ENCODE peak calls at places on chromosomes 11 and 22, in ten cellular contexts. Y, X, Z, R, I, V, P, H, K and J are unnamed samples.

GRCh38 chr11:69575296-69576068 is 65.5 kb upstream of the CCND1 start:
- DNase-seq in H (no peak), P (no peak), Y (no peak), X (no peak), V (no peak), K (no peak), I (no peak), Z (no peak), R (no peak), J (no peak)

GRCh38 chr11:12087075-12087775 is 23.2 kb upstream of the MICAL2 start:
- DNase-seq in P (peak), Y (peak), I (no peak), X (no peak), K (no peak), R (peak), Z (peak), H (no peak), V (no peak), J (no peak)

GRCh38 chr11:61871158-61871597 is 20.2 kb downstream of the FADS3 start:
- DNase-seq in X (peak), P (peak), I (peak), K (peak), R (peak), Y (peak), H (peak), Z (peak), V (peak), J (peak)

GRCh38 chr11:72831521-72832300 is 17.5 kb downstream of the ATG16L2 start:
- DNase-seq in K (peak), I (peak), R (peak), X (peak), Y (peak), H (peak), Z (peak), V (peak), P (peak), J (peak)

GRCh38 chr11:75492181-75492820 is 33.4 kb downstream of the GDPD5 start:
- DNase-seq in P (no peak), V (peak), K (no peak), H (no peak), R (no peak), I (no peak), Y (peak), X (no peak), Z (no peak), J (no peak)

GRCh38 chr11:47130541-47130940 is 46.1 kb downstream of the ARFGAP2 start:
- DNase-seq in R (no peak), K (peak), Z (no peak), Y (no peak), P (no peak), X (no peak), H (no peak), V (no peak), I (peak), J (no peak)

GRCh38 chr11:128530119-128531091 is 57.0 kb downstream of the ETS1 start:
- DNase-seq in Y (peak), V (peak), K (no peak), Z (peak), R (peak), H (no peak), P (no peak), X (no peak), I (no peak), J (no peak)

GRCh38 chr11:59776210-59777066 is 21.3 kb downstream of the STX3 start:
- DNase-seq in P (no peak), H (peak), X (no peak), V (no peak), K (no peak), I (peak), Z (peak), Y (peak), R (peak), J (no peak)

GRCh38 chr11:72683782-72684200 is 9.6 kb upstream of the PDE2A start:
- DNase-seq in Y (no peak), V (peak), X (peak), R (peak), H (peak), K (peak), Z (peak), P (no peak), I (peak), J (peak)

GRCh38 chr11:30281476-30282288 is 41.2 kb upstream of the ARL14EP start:
- DNase-seq in R (no peak), P (no peak), X (no peak), Z (no peak), Y (no peak), K (no peak), H (no peak), I (no peak), V (no peak), J (no peak)

GRCh38 chr22:23376256-23376655 is 195.9 kb downstream of the BCR start:
- DNase-seq in X (no peak), Z (no peak), V (no peak), Y (no peak), P (peak), R (peak), H (peak), I (no peak), K (no peak), J (no peak)

GRCh38 chr11:45087301-45087700 is 59.1 kb upstream of the PRDM11 start:
- DNase-seq in Z (no peak), H (no peak), Y (no peak), X (no peak), R (no peak), P (no peak), I (no peak), K (no peak), V (no peak), J (no peak)

GRCh38 chr11:72441647-72442267 is 7.4 kb upstream of the CLPB start:
- DNase-seq in Y (peak), K (peak), X (peak), V (no peak), H (no peak), R (peak), Z (peak), I (no peak), P (no peak), J (no peak)

GRCh38 chr11:20373102-20373501 is 9.6 kb downstream of the HTATIP2 start:
- DNase-seq in I (no peak), R (no peak), H (no peak), Y (no peak), K (no peak), P (no peak), X (no peak), V (no peak), Z (no peak), J (no peak)

GRCh38 chr11:102272047-102272824 is 45.0 kb upstream of the BIRC3 start:
- DNase-seq in V (no peak), P (no peak), H (no peak), X (no peak), K (no peak), Y (no peak), Z (no peak), R (no peak), I (no peak), J (no peak)

GRCh38 chr11:1138053-1138452 is 19.7 kb upstream of the MUC5AC start:
- DNase-seq in I (no peak), H (no peak), K (no peak), V (no peak), Y (peak), Z (peak), X (no peak), P (no peak), R (peak), J (no peak)

GRCh38 chr11:616320-617220 is 820 bp upstream of the IRF7 start:
- DNase-seq in Z (no peak), R (no peak), H (no peak), K (no peak), I (peak), X (no peak), P (no peak), V (no peak), Y (no peak), J (no peak)

GRCh38 chr11:78424334-78425270 is 7.0 kb upstream of the GAB2 start:
- DNase-seq in X (no peak), Y (peak), V (no peak), P (peak), K (no peak), I (no peak), Z (no peak), R (peak), H (no peak), J (no peak)

GRCh38 chr11:74522776-74523175 is 29.3 kb upstream of the LIPT2 start:
- DNase-seq in H (no peak), X (no peak), K (no peak), R (no peak), Y (no peak), Z (no peak), I (no peak), V (no peak), P (no peak), J (no peak)

GRCh38 chr11:34262601-34263081 is 95.2 kb downstream of the ABTB2 start:
- DNase-seq in H (no peak), Z (no peak), I (peak), R (no peak), X (peak), K (no peak), Y (no peak), P (no peak), V (no peak), J (no peak)

GRCh38 chr22:50695421-50696250 is 23.0 kb downstream of the SHANK3 start:
- DNase-seq in V (no peak), K (no peak), I (no peak), H (no peak), R (no peak), X (no peak), P (no peak), Y (no peak), Z (no peak), J (no peak)

GRCh38 chr11:12245549-12245986 is 131.8 kb upstream of the PARVA start:
- DNase-seq in P (peak), H (no peak), I (peak), X (no peak), V (peak), Y (no peak), K (no peak), R (peak), Z (no peak), J (no peak)

GRCh38 chr11:363948-364761 is 5.1 kb upstream of the B4GALNT4 start:
- DNase-seq in V (peak), X (no peak), K (no peak), Z (no peak), H (peak), I (peak), Y (no peak), R (peak), P (peak), J (no peak)

GRCh38 chr11:61510980-61511373 is 2.4 kb downstream of the LRRC10B start:
- DNase-seq in X (no peak), V (no peak), Y (no peak), H (no peak), I (no peak), K (no peak), P (no peak), Z (no peak), R (no peak), J (no peak)

GRCh38 chr11:93160808-93161207 is 37.0 kb downstream of the SLC36A4 start:
- DNase-seq in K (no peak), Y (no peak), P (no peak), H (no peak), I (no peak), R (no peak), V (no peak), X (no peak), Z (no peak), J (no peak)

GRCh38 chr22:41446057-41446501 is 522 bp downstream of the TOB2 start:
- DNase-seq in X (peak), H (no peak), R (no peak), P (peak), K (peak), V (peak), Z (no peak), Y (no peak), I (peak), J (no peak)

GRCh38 chr22:45268958-45269844 is 15.5 kb upstream of the UPK3A start:
- DNase-seq in V (peak), X (peak), Z (peak), P (peak), K (peak), R (peak), I (peak), H (peak), Y (peak), J (peak)

GRCh38 chr11:116312560-116313340 is 460.0 kb downstream of the BUD13 start:
- DNase-seq in P (no peak), Y (peak), I (peak), R (peak), X (peak), K (peak), Z (peak), V (peak), H (no peak), J (no peak)

GRCh38 chr11:17431139-17431538 is 42.7 kb upstream of the KCNJ11 start:
- DNase-seq in H (no peak), K (no peak), R (peak), I (no peak), P (no peak), Y (no peak), V (no peak), X (no peak), Z (no peak), J (no peak)

GRCh38 chr11:70842701-70843100 is 409.7 kb downstream of the SHANK2 start:
- DNase-seq in Z (no peak), R (no peak), V (no peak), K (no peak), H (no peak), X (no peak), Y (no peak), I (no peak), P (no peak), J (no peak)

GRCh38 chr22:38412435-38413084 is 42.4 kb downstream of the KCNJ4 start:
- DNase-seq in X (peak), K (no peak), Z (no peak), R (no peak), P (peak), V (no peak), H (peak), Y (no peak), I (peak), J (no peak)

GRCh38 chr11:44595964-44596381 is 30.5 kb downstream of the CD82 start:
- DNase-seq in H (no peak), X (peak), I (peak), P (no peak), Y (peak), V (peak), K (peak), R (no peak), Z (peak), J (no peak)

GRCh38 chr22:19940536-19941364 is 822 bp upstream of the COMT start:
- DNase-seq in H (peak), V (no peak), X (no peak), Y (no peak), I (no peak), P (no peak), K (no peak), Z (no peak), R (no peak), J (no peak)

GRCh38 chr11:13008625-13009475 is at the start of gene RASSF10:
- DNase-seq in Y (peak), K (peak), I (peak), X (peak), Z (peak), R (no peak), H (peak), P (peak), V (peak), J (no peak)

GRCh38 chr11:29751618-29752017 is 265.2 kb downstream of the KCNA4 start:
- DNase-seq in V (no peak), R (peak), Y (peak), Z (no peak), X (no peak), H (no peak), P (no peak), I (no peak), K (no peak), J (no peak)

DNA sequence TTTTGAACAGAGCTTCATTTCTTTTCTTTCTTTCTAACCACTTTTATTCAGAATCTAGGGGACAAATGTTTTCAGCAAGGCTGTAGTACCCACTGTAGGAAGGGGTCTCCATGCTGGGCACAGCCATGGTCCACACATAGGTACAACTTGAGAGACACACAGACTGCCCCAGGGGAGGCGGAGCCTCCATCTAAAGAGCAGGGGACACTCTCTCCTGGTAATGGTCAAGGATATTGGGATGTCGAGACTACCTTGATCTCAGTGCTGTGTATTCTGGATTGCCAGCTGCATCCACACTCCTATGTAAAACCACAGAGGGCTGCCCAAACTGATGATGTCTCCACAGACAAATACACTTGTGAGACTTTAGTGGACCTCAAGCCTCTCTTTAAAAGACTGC is 2.9 kb upstream of the APOL3 start:
- DNase-seq in V (no peak), X (no peak), Y (no peak), I (no peak), H (no peak), P (no peak), K (no peak), Z (no peak), R (no peak), J (no peak)
- TF ChIP-seq CTCF in V (no peak), X (no peak), Y (no peak), I (no peak), H (no peak), P (no peak), K (no peak), Z (no peak), R (no peak), J (no peak)

GRCh38 chr22:21982338-21982965 is at the start of gene TOP3B:
- DNase-seq in V (peak), P (peak), X (peak), Z (peak), R (peak), K (peak), I (peak), Y (peak), H (peak), J (peak)
- TF ChIP-seq CTCF in V (no peak), P (no peak), X (no peak), Z (no peak), R (no peak), K (no peak), I (no peak), Y (no peak), H (no peak), J (no peak)

GRCh38 chr22:18078329-18079041 is 695 bp downstream of the PEX26 start:
- DNase-seq in X (no peak), Y (peak), I (peak), H (peak), R (peak), K (no peak), P (peak), V (peak), Z (no peak), J (no peak)

GRCh38 chr22:18076060-18076497 is 1.7 kb upstream of the PEX26 start:
- DNase-seq in I (peak), X (peak), R (peak), P (peak), V (peak), K (peak), Y (peak), Z (peak), H (peak), J (no peak)

GRCh38 chr22:18077087-18077638 is 627 bp upstream of the PEX26 start:
- DNase-seq in P (no peak), R (no peak), K (no peak), H (no peak), Z (no peak), I (no peak), X (no peak), Y (no peak), V (no peak), J (no peak)

GRCh38 chr22:18077639-18078328 is at the start of gene PEX26:
- DNase-seq in Y (peak), P (peak), Z (peak), H (peak), R (peak), K (peak), I (peak), V (peak), X (peak), J (peak)

GRCh38 chr22:18075101-18075730 is 2.6 kb upstream of the PEX26 start:
- DNase-seq in R (no peak), Z (no peak), X (no peak), V (no peak), H (no peak), P (no peak), K (no peak), I (no peak), Y (no peak), J (no peak)
- TF ChIP-seq CTCF in R (no peak), Z (no peak), X (no peak), V (no peak), H (no peak), P (no peak), K (no peak), I (no peak), Y (no peak), J (no peak)

GRCh38 chr11:8192896-8193209 is 24.0 kb upstream of the RIC3 start:
- DNase-seq in I (no peak), Y (no peak), P (no peak), R (no peak), Z (no peak), H (no peak), X (no peak), K (no peak), V (no peak), J (no peak)

GRCh38 chr11:8186429-8186828 is 17.6 kb upstream of the RIC3 start:
- DNase-seq in H (no peak), P (no peak), I (no peak), Y (no peak), V (no peak), R (no peak), Z (no peak), X (no peak), K (no peak), J (no peak)

GRCh38 chr11:8196749-8197148 is 27.9 kb upstream of the RIC3 start:
- DNase-seq in V (no peak), R (no peak), K (no peak), H (no peak), X (no peak), Y (no peak), I (no peak), P (no peak), Z (no peak), J (no peak)

GRCh38 chr11:8192016-8192895 is 23.4 kb upstream of the RIC3 start:
- DNase-seq in Y (peak), P (peak), K (peak), X (peak), Z (peak), R (peak), H (peak), I (peak), V (peak), J (no peak)
- TF ChIP-seq CTCF in Y (peak), P (peak), K (peak), X (peak), Z (peak), R (peak), H (peak), I (peak), V (peak), J (no peak)

DNA sequence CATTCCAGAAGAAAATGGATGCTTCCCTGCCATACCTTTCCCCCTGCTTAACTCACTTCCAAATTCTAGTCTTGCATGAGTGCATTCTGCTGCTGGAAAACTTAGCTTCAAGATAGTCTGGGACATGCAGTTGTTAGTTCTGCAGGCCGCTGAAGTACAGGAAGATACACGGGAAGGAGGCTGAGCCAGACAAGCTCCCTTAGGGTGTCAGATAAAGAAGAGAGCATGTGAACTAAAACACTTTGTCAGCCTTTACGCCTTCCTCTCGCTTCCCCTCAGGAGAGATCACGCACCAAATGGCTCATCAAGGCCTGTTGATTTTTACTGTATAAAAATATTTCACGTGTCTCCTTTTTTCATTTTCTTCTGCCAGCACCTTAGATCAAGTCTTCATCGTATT is 420.7 kb downstream of the INSC start:
- DNase-seq in K (no peak), X (no peak), V (no peak), Z (no peak), P (no peak), R (no peak), H (no peak), Y (no peak), I (no peak), J (no peak)
- TF ChIP-seq CTCF in K (no peak), X (no peak), V (no peak), Z (no peak), P (no peak), R (no peak), H (no peak), Y (no peak), I (no peak), J (no peak)

GRCh38 chr11:43557553-43558031 is 122.9 kb upstream of the HSD17B12 start:
- DNase-seq in Z (no peak), X (peak), K (no peak), P (no peak), I (no peak), V (no peak), Y (no peak), R (no peak), H (no peak), J (no peak)
- TF ChIP-seq CTCF in Z (peak), X (peak), K (peak), P (no peak), I (no peak), V (no peak), Y (peak), R (peak), H (no peak), J (no peak)

GRCh38 chr22:36898690-36899089 is 14.7 kb upstream of the CSF2RB start:
- DNase-seq in K (no peak), X (no peak), Y (no peak), P (no peak), R (no peak), Z (no peak), H (no peak), I (no peak), V (no peak), J (no peak)
- TF ChIP-seq CTCF in K (no peak), X (no peak), Y (no peak), P (no peak), R (no peak), Z (no peak), H (no peak), I (no peak), V (no peak), J (no peak)

GRCh38 chr22:48708558-48709245 is 1119.0 kb downstream of the BRD1 start:
- DNase-seq in V (no peak), P (no peak), X (no peak), Y (no peak), H (no peak), I (no peak), R (no peak), K (no peak), Z (no peak), J (no peak)
- TF ChIP-seq CTCF in V (no peak), P (no peak), X (no peak), Y (no peak), H (no peak), I (no peak), R (no peak), K (no peak), Z (no peak), J (no peak)